ENCODE peak calls at places on chromosomes 3 and 15, in seven cellular contexts. N is NCI-H748 treated with DMSO at 0.1 percent for 48 hours; K is DMS153; R is skeletal muscle cell; A is hypothalamus; W is stimulated activated CD8-positive, alpha-beta memory T cell treated with anti-CD3 and anti-CD28 coated beads, Interleukin-7, amount 100 ng/mL, for 1 hour; G is T-helper 1 cell. J is an unnamed sample.

GRCh38 chr3:21377366-21377765 is 373.6 kb downstream of the ZNF385D start:
- DNase-seq in R (no peak), N (no peak), A (no peak), G (no peak), K (no peak), W (no peak), J (no peak)

GRCh38 chr3:59469948-59470723 is 420.3 kb upstream of the CFAP20DC start:
- DNase-seq in W (no peak), G (no peak), N (no peak), K (no peak), A (no peak), R (no peak), J (no peak)

GRCh38 chr3:128297401-128298138 is 144.3 kb downstream of the EEFSEC start:
- DNase-seq in A (no peak), N (no peak), G (no peak), R (no peak), W (no peak), K (no peak), J (no peak)

GRCh38 chr3:147701195-147701594 is 292.0 kb downstream of the ZIC1 start:
- DNase-seq in G (no peak), N (no peak), K (no peak), A (no peak), W (no peak), R (peak), J (no peak)

GRCh38 chr15:75606711-75607684 is 18.5 kb downstream of the SNUPN start:
- DNase-seq in A (no peak), R (no peak), K (no peak), N (no peak), G (no peak), W (no peak), J (peak)

GRCh38 chr3:120419797-120420196 is 31.0 kb downstream of the FSTL1 start:
- DNase-seq in W (no peak), G (no peak), R (no peak), K (no peak), A (no peak), N (no peak), J (no peak)

GRCh38 chr3:196227629-196228493 is 11.5 kb downstream of the SLC51A start:
- DNase-seq in G (no peak), A (no peak), W (no peak), N (no peak), K (no peak), R (no peak), J (no peak)

GRCh38 chr3:43043793-43044192 is 62.1 kb downstream of the POMGNT2 start:
- DNase-seq in R (no peak), G (no peak), W (no peak), A (no peak), K (no peak), N (no peak), J (no peak)

GRCh38 chr15:63049747-63050439 is 7.3 kb downstream of the TPM1 start:
- DNase-seq in W (no peak), R (no peak), K (no peak), G (no peak), N (no peak), A (no peak), J (no peak)

GRCh38 chr15:73586006-73586654 is 47.1 kb downstream of the NPTN start:
- DNase-seq in A (no peak), K (no peak), N (no peak), W (no peak), R (no peak), G (no peak), J (no peak)

GRCh38 chr3:1693145-1693544 is 405.5 kb upstream of the CNTN4 start:
- DNase-seq in W (no peak), G (no peak), K (no peak), A (no peak), R (no peak), N (peak), J (no peak)